ENCODE peak calls at places on chromosome 6, in four cellular contexts. C is NCI-H1092 treated with DMSO at 0.1 percent for 48 hours, U is IMR-90, D is sigmoid colon. I is an unnamed sample.

GRCh38 chr6:34240329-34241248 is 3.9 kb downstream of the HMGA1 start:
- DNase-seq in C (no peak), U (no peak), D (peak; percentile 56), I (no peak)

GRCh38 chr6:10521104-10521808 is at the start of gene GCNT2:
- DNase-seq in C (no peak), U (peak; percentile 23), D (no peak), I (no peak)

GRCh38 chr6:170106906-170107525 is 183.9 kb downstream of the DLL1 start:
- DNase-seq in C (no peak), U (no peak), D (peak; percentile 46), I (no peak)

GRCh38 chr6:163148781-163149534 is 265.6 kb upstream of the QKI start:
- DNase-seq in C (no peak), U (no peak), D (peak; percentile 74), I (no peak)

GRCh38 chr6:104943781-104944180 is 13.1 kb upstream of the LIN28B start:
- DNase-seq in C (no peak), U (peak; percentile 20), D (no peak), I (no peak)

GRCh38 chr6:29964904-29965872 is 22.9 kb downstream of the HLA-A start:
- DNase-seq in C (peak; percentile 73), U (peak; percentile 91), D (peak; percentile 90), I (peak; percentile 34)

GRCh38 chr6:100726741-100727140 is 154.4 kb downstream of the ASCC3 start:
- DNase-seq in C (no peak), U (peak; percentile 36), D (no peak), I (no peak)

GRCh38 chr6:3813150-3813780 is 35.9 kb upstream of the FAM50B start:
- DNase-seq in C (no peak), U (peak; percentile 56), D (peak; percentile 75), I (no peak)

GRCh38 chr6:106973841-106974336 is 640 bp downstream of the CD24 start:
- DNase-seq in C (peak; percentile 68), U (no peak), D (no peak), I (peak; percentile 56)

I was measured in NCI-H1436.